ENCODE peak calls at places on chromosomes 13 and 19, in seven cellular contexts. V is NAMALWA; L is head of caudate nucleus; A is stimulated activated CD8-positive, alpha-beta memory T cell treated with anti-CD3 and anti-CD28 coated beads, Interleukin-15, amount 100 ng/mL, for 1 hour; Z is activated CD4-positive, alpha-beta T cell treated with anti-CD3 and anti-CD28 coated beads for 1 hour; X is pons; M is kidney. B is an unnamed sample.

GRCh38 chr13:46165485-46166220 is 16.3 kb downstream of the LCP1 start:
- DNase-seq in A (no peak), V (peak), L (no peak), X (no peak), M (no peak), Z (no peak), B (peak)

GRCh38 chr13:36533806-36534205 is 101.5 kb downstream of the CCNA1 start:
- DNase-seq in X (no peak), V (no peak), A (no peak), Z (no peak), L (no peak), M (no peak), B (no peak)

GRCh38 chr19:49590971-49591730 is at the start of gene PRR12:
- DNase-seq in A (no peak), L (peak), X (peak), V (peak), Z (peak), M (peak), B (peak)

GRCh38 chr19:57620673-57621348 is 6.8 kb downstream of the ZNF134 start:
- DNase-seq in A (no peak), L (no peak), V (no peak), M (no peak), X (no peak), Z (no peak), B (no peak)

GRCh38 chr19:5495792-5496191 is 40.6 kb downstream of the ZNRF4 start:
- DNase-seq in L (no peak), A (no peak), Z (no peak), V (no peak), X (no peak), M (no peak), B (no peak)

GRCh38 chr19:3604227-3604986 is 2.3 kb downstream of the TBXA2R start:
- DNase-seq in V (no peak), M (no peak), Z (no peak), A (no peak), L (no peak), X (no peak), B (no peak)

GRCh38 chr13:111115051-111115840 is at the start of gene ARHGEF7:
- DNase-seq in X (no peak), L (no peak), Z (no peak), V (no peak), A (no peak), M (no peak), B (no peak)

GRCh38 chr13:80251403-80251802 is 89.5 kb downstream of the SPRY2 start:
- DNase-seq in L (no peak), A (no peak), Z (no peak), M (no peak), X (peak), V (peak), B (peak)

GRCh38 chr19:5045956-5046338 is 77.0 kb downstream of the KDM4B start:
- DNase-seq in M (no peak), L (no peak), Z (no peak), X (no peak), V (no peak), A (no peak), B (no peak)

GRCh38 chr13:51152713-51153112 is 41.6 kb upstream of the C13orf42 start:
- DNase-seq in V (no peak), X (no peak), L (no peak), M (no peak), Z (no peak), A (no peak), B (no peak)

GRCh38 chr13:78401833-78402232 is 201.5 kb downstream of the POU4F1 start:
- DNase-seq in X (no peak), V (no peak), L (no peak), A (no peak), Z (no peak), M (no peak), B (no peak)

GRCh38 chr13:113786262-113786841 is 27.3 kb downstream of the TMEM255B start:
- DNase-seq in A (no peak), Z (no peak), M (no peak), L (peak), V (no peak), X (no peak), B (no peak)

GRCh38 chr19:42442833-42443232 is at the start of gene CXCL17:
- DNase-seq in Z (no peak), L (no peak), A (no peak), V (no peak), M (no peak), X (no peak), B (no peak)

GRCh38 chr19:32858559-32858958 is 11.0 kb downstream of the SLC7A9 start:
- DNase-seq in X (no peak), A (no peak), M (no peak), L (no peak), Z (no peak), V (no peak), B (no peak)

GRCh38 chr19:5078179-5078578 is 109.3 kb downstream of the KDM4B start:
- DNase-seq in X (peak), L (peak), Z (no peak), A (no peak), V (no peak), M (no peak), B (no peak)

GRCh38 chr13:42836930-42837329 is 55.5 kb downstream of the FAM216B start:
- DNase-seq in L (no peak), M (no peak), Z (no peak), X (peak), V (no peak), A (no peak), B (no peak)

GRCh38 chr19:10043286-10043927 is 30.1 kb downstream of the RDH8 start:
- DNase-seq in M (no peak), V (no peak), X (no peak), Z (no peak), A (no peak), L (no peak), B (peak)

GRCh38 chr19:5971714-5972354 is 6.1 kb downstream of the RANBP3 start:
- DNase-seq in L (no peak), A (no peak), V (no peak), M (no peak), Z (no peak), X (no peak), B (no peak)

GRCh38 chr19:343941-344624 is 513 bp downstream of the MIER2 start:
- DNase-seq in M (no peak), Z (no peak), L (no peak), V (peak), A (no peak), X (no peak), B (no peak)

GRCh38 chr13:30763786-30764440 is 28.6 kb downstream of the ALOX5AP start:
- DNase-seq in M (no peak), A (no peak), L (no peak), Z (no peak), X (no peak), V (no peak), B (no peak)

GRCh38 chr19:1311543-1312091 is 25.9 kb downstream of the EFNA2 start:
- DNase-seq in V (no peak), Z (no peak), M (no peak), A (no peak), X (no peak), L (no peak), B (no peak)

GRCh38 chr13:59444210-59444857 is 719.4 kb downstream of the DIAPH3 start:
- DNase-seq in X (no peak), Z (no peak), A (no peak), L (no peak), M (no peak), V (no peak), B (no peak)

GRCh38 chr13:44197791-44198770 is 175.5 kb upstream of the SERP2 start:
- DNase-seq in A (no peak), V (no peak), M (no peak), Z (no peak), L (no peak), X (no peak), B (peak)

GRCh38 chr19:11096210-11096841 is 7.1 kb downstream of the LDLR start:
- DNase-seq in V (no peak), L (no peak), M (no peak), Z (no peak), X (no peak), A (no peak), B (no peak)

GRCh38 chr13:60759499-60759898 is 362.5 kb downstream of the TDRD3 start:
- DNase-seq in A (no peak), X (no peak), M (no peak), Z (no peak), V (no peak), L (no peak), B (no peak)

GRCh38 chr19:17079710-17080440 is 4.3 kb downstream of the MYO9B start:
- DNase-seq in V (peak), A (peak), L (peak), Z (peak), M (no peak), X (peak), B (peak)

GRCh38 chr13:48782429-48782840 is 128.7 kb downstream of the CYSLTR2 start:
- DNase-seq in Z (no peak), V (no peak), X (no peak), A (no peak), L (no peak), M (no peak), B (no peak)

GRCh38 chr19:41449865-41450178 is 6.9 kb downstream of the ERICH4 start:
- DNase-seq in A (no peak), V (no peak), L (no peak), M (no peak), X (no peak), Z (no peak), B (no peak)

GRCh38 chr13:48535791-48536190 is 2.9 kb upstream of the RCBTB2 start:
- DNase-seq in M (no peak), V (no peak), A (no peak), L (no peak), Z (no peak), X (peak), B (no peak)